ENCODE peak calls at places on chromosomes 12 and 14, in four cellular contexts. O is CD8-positive, alpha-beta T cell; R is thoracic aorta; T is pancreas. X is an unnamed sample.

GRCh38 chr12:67766370-67766769 is 117.8 kb downstream of the DYRK2 start:
- DNase-seq in T (no peak), O (no peak), R (no peak), X (peak; percentile 52)

GRCh38 chr14:22691171-22691570 is 47.0 kb upstream of the OR6J1 start:
- DNase-seq in O (no peak), T (no peak), R (no peak), X (peak; percentile 45)

GRCh38 chr12:92107621-92108131 is 38.0 kb downstream of the BTG1 start:
- DNase-seq in T (no peak), O (no peak), R (no peak), X (no peak)

GRCh38 chr12:109868182-109869051 is 11.9 kb downstream of the GLTP start:
- DNase-seq in O (no peak), T (no peak), R (no peak), X (no peak)

GRCh38 chr12:131387281-131388163 is 323.4 kb upstream of the SFSWAP start:
- DNase-seq in T (no peak), O (no peak), R (no peak), X (no peak)

GRCh38 chr12:106753526-106753925 is 21.0 kb upstream of the RIC8B start:
- DNase-seq in R (no peak), T (no peak), O (peak; percentile 67), X (no peak)

GRCh38 chr14:48536318-48536717 is 860.9 kb upstream of the MDGA2 start:
- DNase-seq in T (no peak), O (no peak), R (no peak), X (no peak)

GRCh38 chr12:64679487-64679983 is 69.2 kb downstream of the RASSF3 start:
- DNase-seq in T (peak; percentile 28), O (peak; percentile 85), R (peak; percentile 82), X (peak; percentile 68)

GRCh38 chr12:101780599-101780998 is 41.3 kb upstream of the SYCP3 start:
- DNase-seq in T (no peak), O (no peak), R (no peak), X (no peak)

GRCh38 chr12:53759261-53759660 is 7.5 kb upstream of the CISTR start:
- DNase-seq in T (no peak), R (no peak), O (no peak), X (no peak)
- H3K27me3 ChIP-seq in T (no peaks in the 10 kb centered on the region), R (no peaks in the 10 kb centered on the region), O (peaks cover 14% of the 10 kb centered on the region), X (peaks cover 55% of the 10 kb centered on the region)

GRCh38 chr14:67335781-67336180 is 23.8 kb downstream of the ATP6V1D start:
- DNase-seq in R (no peak), T (no peak), O (no peak), X (no peak)
- TF ChIP-seq CTCF in R (no peak), T (no peak), O (peak; percentile 35), X (peak; percentile 43)

DNA sequence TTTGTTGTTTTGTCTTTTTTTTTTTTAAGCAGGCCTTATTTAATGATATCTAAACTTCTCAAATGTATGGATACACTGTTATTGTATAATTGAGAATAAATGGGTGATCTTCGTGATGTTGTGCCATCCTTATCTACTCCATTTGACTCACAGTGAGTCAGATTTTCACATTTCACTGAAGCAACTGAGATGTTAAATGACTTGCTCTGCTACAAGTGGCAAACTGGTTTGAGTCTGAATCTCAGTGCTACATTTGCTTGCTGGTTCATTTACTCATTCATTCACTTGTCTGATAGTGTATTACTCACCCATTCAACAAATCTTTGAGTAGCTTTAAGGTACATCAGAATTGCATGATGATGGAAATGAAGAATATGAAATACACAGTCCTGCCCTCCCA is 2.6 kb downstream of the KIAA0586 start:
- DNase-seq in R (no peak), O (no peak), T (no peak), X (no peak)
- H3K4me3 ChIP-seq in R (no peak overlapping the region), O (no peak overlapping the region), T (no peak overlapping the region), X (no peak overlapping the region)

GRCh38 chr14:104964546-104964945 is 13.6 kb downstream of the AHNAK2 start:
- DNase-seq in O (no peak), T (no peak), R (no peak), X (no peak)
- H3K27me3 ChIP-seq in O (no peaks in the 10 kb centered on the region), T (no peaks in the 10 kb centered on the region), R (no peaks in the 10 kb centered on the region), X (no peaks in the 10 kb centered on the region)

X was measured in kidney epithelial cell.